ENCODE peak calls at places on chromosomes 12 and 14, in seven cellular contexts. U is HepG2, M is HCT116, L is SK-N-SH, S is H1, I is K562, D is GM12878. O is an unnamed sample.

GRCh38 chr12:49702676-49703228 is 4.5 kb downstream of the FMNL3 start:
- DNase-seq in M (no peak), U (no peak), I (no peak), D (no peak), L (no peak), S (no peak), O (no peak)

GRCh38 chr14:76762617-76763361 is 1.5 kb downstream of the VASH1 start:
- DNase-seq in S (no peak), L (no peak), M (no peak), U (no peak), I (no peak), D (no peak), O (no peak)

GRCh38 chr14:91985008-91985407 is 37.5 kb upstream of the FBLN5 start:
- DNase-seq in I (no peak), D (no peak), S (no peak), L (no peak), M (no peak), U (no peak), O (no peak)

GRCh38 chr14:61841145-61841544 is 78.9 kb downstream of the SNAPC1 start:
- DNase-seq in L (peak), S (no peak), D (no peak), U (no peak), M (no peak), I (no peak), O (no peak)

GRCh38 chr14:87252103-87252502 is 740.9 kb downstream of the GALC start:
- DNase-seq in S (no peak), D (no peak), U (no peak), M (no peak), I (no peak), L (no peak), O (no peak)

GRCh38 chr12:46830731-46831334 is 5.0 kb upstream of the SLC38A4 start:
- DNase-seq in U (no peak), I (no peak), S (no peak), L (no peak), D (no peak), M (no peak), O (no peak)

GRCh38 chr12:120687570-120688289 is 781 bp downstream of the MLEC start:
- DNase-seq in I (peak), L (no peak), D (no peak), S (no peak), M (no peak), U (no peak), O (no peak)

GRCh38 chr12:80196419-80196818 is 97.1 kb downstream of the OTOGL start:
- DNase-seq in S (no peak), L (no peak), D (no peak), U (no peak), M (no peak), I (no peak), O (no peak)

GRCh38 chr12:117686911-117687377 is 281.8 kb downstream of the KSR2 start:
- DNase-seq in M (peak), L (peak), D (no peak), U (peak), I (no peak), S (no peak), O (no peak)

GRCh38 chr14:97603201-97603600 is 806.0 kb downstream of the VRK1 start:
- DNase-seq in S (no peak), I (no peak), M (no peak), L (no peak), U (no peak), D (no peak), O (no peak)

GRCh38 chr12:121974026-121974985 is 47.4 kb upstream of the BCL7A start:
- DNase-seq in M (no peak), S (no peak), D (no peak), L (no peak), U (no peak), I (no peak), O (no peak)

GRCh38 chr14:35435177-35435576 is 30.6 kb upstream of the NFKBIA start:
- DNase-seq in U (no peak), D (no peak), M (no peak), S (no peak), L (no peak), I (peak), O (no peak)

GRCh38 chr12:101935769-101936741 is 58.7 kb downstream of the DRAM1 start:
- DNase-seq in I (no peak), U (no peak), L (no peak), M (no peak), S (no peak), D (peak), O (no peak)

GRCh38 chr14:69398053-69398817 is at the start of the genes ERH and SLC39A9:
- DNase-seq in M (peak), L (peak), S (peak), D (peak), I (peak), U (peak), O (peak)

GRCh38 chr12:116339062-116339461 is 61.6 kb upstream of the MED13L start:
- DNase-seq in S (no peak), I (no peak), L (no peak), U (no peak), D (no peak), M (no peak), O (no peak)

GRCh38 chr14:51327376-51327775 is 87.3 kb downstream of the TMX1 start:
- DNase-seq in S (no peak), L (no peak), U (no peak), I (no peak), D (no peak), M (no peak), O (no peak)

GRCh38 chr12:15472036-15472435 is 149.7 kb downstream of the PTPRO start:
- DNase-seq in U (no peak), L (no peak), D (no peak), M (no peak), I (no peak), S (no peak), O (no peak)

GRCh38 chr12:81337891-81338290 is 260.0 kb downstream of the ACSS3 start:
- DNase-seq in I (no peak), M (no peak), U (no peak), S (no peak), D (no peak), L (no peak), O (no peak)

GRCh38 chr14:63717704-63718103 is 10.2 kb downstream of the SGPP1 start:
- DNase-seq in D (no peak), S (no peak), M (peak), I (no peak), L (peak), U (no peak), O (no peak)

GRCh38 chr12:89470741-89471504 is 53.7 kb downstream of the GALNT4 start:
- DNase-seq in D (no peak), U (peak), L (peak), I (peak), S (no peak), M (peak), O (no peak)

GRCh38 chr14:59398841-59399240 is 66.3 kb downstream of the GPR135 start:
- DNase-seq in D (no peak), M (no peak), U (no peak), I (peak), S (no peak), L (no peak), O (no peak)

GRCh38 chr12:94046626-94047410 is 101.6 kb upstream of the PLXNC1 start:
- DNase-seq in S (no peak), U (no peak), L (no peak), M (no peak), I (no peak), D (no peak), O (no peak)

GRCh38 chr12:1234073-1234472 is 243.1 kb downstream of the ERC1 start:
- DNase-seq in U (peak), M (no peak), I (no peak), S (no peak), D (no peak), L (no peak), O (peak)

GRCh38 chr12:105296116-105297095 is 34.1 kb upstream of the C12orf75 start:
- DNase-seq in D (no peak), I (no peak), M (no peak), U (no peak), L (no peak), S (no peak), O (no peak)

GRCh38 chr12:67650528-67651379 is 2.2 kb downstream of the DYRK2 start:
- DNase-seq in S (no peak), I (no peak), L (no peak), D (no peak), M (no peak), U (no peak), O (no peak)

GRCh38 chr14:38255673-38256357 is at the start of gene CLEC14A:
- DNase-seq in L (no peak), S (peak), U (no peak), M (no peak), D (no peak), I (no peak), O (no peak)

GRCh38 chr12:52873832-52874572 is 25.2 kb upstream of the KRT78 start:
- DNase-seq in I (peak), S (no peak), M (peak), L (peak), D (no peak), U (peak), O (no peak)

GRCh38 chr14:49959822-49960408 is 67.0 kb downstream of the ARF6 start:
- DNase-seq in D (peak), L (no peak), U (no peak), S (no peak), I (no peak), M (no peak), O (no peak)

GRCh38 chr14:90300649-90301048 is 31.1 kb downstream of the NRDE2 start:
- DNase-seq in L (no peak), I (no peak), S (no peak), M (no peak), U (no peak), D (no peak), O (no peak)

GRCh38 chr12:121120323-121120722 is 12.4 kb upstream of the P2RX7 start:
- DNase-seq in U (no peak), I (no peak), M (no peak), D (no peak), L (no peak), S (no peak), O (no peak)

GRCh38 chr12:92378682-92379479 is 233.2 kb upstream of the BTG1 start:
- DNase-seq in D (no peak), I (peak), L (no peak), U (no peak), M (no peak), S (no peak), O (no peak)

GRCh38 chr12:49198431-49199155 is 9.7 kb upstream of the TUBA1A start:
- DNase-seq in L (peak), I (no peak), S (no peak), D (no peak), M (no peak), U (no peak), O (no peak)

GRCh38 chr14:67424539-67424938 is 12.6 kb upstream of the PLEK2 start:
- DNase-seq in L (no peak), M (no peak), S (no peak), D (no peak), U (no peak), I (no peak), O (no peak)

GRCh38 chr14:105931808-105932483 is 405.6 kb downstream of the TMEM121 start:
- DNase-seq in D (no peak), U (no peak), S (no peak), M (no peak), L (peak), I (peak), O (peak)

GRCh38 chr12:46377678-46378077 is 5.1 kb upstream of the SLC38A2 start:
- DNase-seq in U (no peak), M (no peak), S (no peak), L (no peak), D (no peak), I (no peak), O (no peak)

GRCh38 chr14:65153101-65153500 is 50.8 kb upstream of the MAX start:
- DNase-seq in D (no peak), L (no peak), S (no peak), U (no peak), M (no peak), I (no peak), O (no peak)

GRCh38 chr12:13027032-13027431 is 17.1 kb upstream of the FAM234B start:
- DNase-seq in S (no peak), I (peak), U (no peak), M (no peak), L (no peak), D (no peak), O (no peak)

GRCh38 chr12:6335451-6336078 is 6.3 kb downstream of the TNFRSF1A start:
- DNase-seq in L (peak), I (peak), U (peak), S (no peak), M (no peak), D (peak), O (no peak)

GRCh38 chr12:6337958-6338406 is 3.9 kb downstream of the TNFRSF1A start:
- DNase-seq in D (no peak), M (no peak), S (no peak), I (no peak), L (no peak), U (peak), O (no peak)

GRCh38 chr12:6336079-6336858 is 5.6 kb downstream of the TNFRSF1A start:
- DNase-seq in D (no peak), U (peak), L (peak), S (peak), I (peak), M (peak), O (peak)

GRCh38 chr12:6338955-6339761 is 2.7 kb downstream of the TNFRSF1A start:
- DNase-seq in M (no peak), U (no peak), S (no peak), L (no peak), I (no peak), D (no peak), O (no peak)

GRCh38 chr12:6336859-6337744 is 4.8 kb downstream of the TNFRSF1A start:
- DNase-seq in S (no peak), D (no peak), U (no peak), I (peak), L (no peak), M (no peak), O (no peak)
- TF ChIP-seq JUND in S (no peak), D (no peak), U (no peak), I (no peak), L (no peak), M (no peak), O (no peak)

DNA sequence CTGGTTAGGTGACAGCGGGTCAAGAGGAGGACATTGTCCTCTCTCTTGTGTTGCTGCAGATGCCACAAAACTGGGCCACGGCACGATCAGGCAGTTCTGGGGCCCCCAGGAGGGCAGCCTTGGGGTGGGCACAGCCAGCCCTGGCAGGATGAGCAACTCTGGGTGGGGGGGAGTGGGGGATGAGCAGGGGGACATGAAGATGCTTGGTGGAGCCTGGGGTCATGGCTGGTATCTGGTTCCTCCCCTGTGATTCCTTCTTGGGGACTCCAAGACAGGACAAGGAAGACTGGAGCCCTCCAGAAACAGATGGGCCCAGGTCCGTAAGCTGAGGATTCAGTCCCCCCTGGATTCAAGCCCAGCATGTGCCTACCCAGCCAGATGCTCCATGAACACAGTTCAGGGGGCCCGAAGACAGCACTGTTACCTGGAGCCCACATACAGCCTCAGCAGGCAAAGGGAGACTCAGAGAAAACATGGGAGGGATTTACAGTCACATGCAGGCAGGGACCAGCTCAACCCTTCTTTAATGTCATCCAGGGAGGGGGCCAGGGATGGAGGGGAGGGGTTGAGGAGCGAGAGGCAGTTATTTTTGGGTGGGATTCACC is 10.4 kb downstream of the SERPINA1 start:
- DNase-seq in U (no peak), L (no peak), I (no peak), M (no peak), S (no peak), D (no peak), O (no peak)
- TF ChIP-seq JUND in U (no peak), L (no peak), I (no peak), M (no peak), S (no peak), D (no peak), O (no peak)

GRCh38 chr12:5022465-5023061 is 21.1 kb upstream of the KCNA5 start:
- DNase-seq in U (peak), D (no peak), L (peak), I (peak), S (peak), M (peak), O (peak)
- TF ChIP-seq JUND in U (no peak), D (no peak), L (no peak), I (no peak), S (no peak), M (no peak), O (no peak)

DNA sequence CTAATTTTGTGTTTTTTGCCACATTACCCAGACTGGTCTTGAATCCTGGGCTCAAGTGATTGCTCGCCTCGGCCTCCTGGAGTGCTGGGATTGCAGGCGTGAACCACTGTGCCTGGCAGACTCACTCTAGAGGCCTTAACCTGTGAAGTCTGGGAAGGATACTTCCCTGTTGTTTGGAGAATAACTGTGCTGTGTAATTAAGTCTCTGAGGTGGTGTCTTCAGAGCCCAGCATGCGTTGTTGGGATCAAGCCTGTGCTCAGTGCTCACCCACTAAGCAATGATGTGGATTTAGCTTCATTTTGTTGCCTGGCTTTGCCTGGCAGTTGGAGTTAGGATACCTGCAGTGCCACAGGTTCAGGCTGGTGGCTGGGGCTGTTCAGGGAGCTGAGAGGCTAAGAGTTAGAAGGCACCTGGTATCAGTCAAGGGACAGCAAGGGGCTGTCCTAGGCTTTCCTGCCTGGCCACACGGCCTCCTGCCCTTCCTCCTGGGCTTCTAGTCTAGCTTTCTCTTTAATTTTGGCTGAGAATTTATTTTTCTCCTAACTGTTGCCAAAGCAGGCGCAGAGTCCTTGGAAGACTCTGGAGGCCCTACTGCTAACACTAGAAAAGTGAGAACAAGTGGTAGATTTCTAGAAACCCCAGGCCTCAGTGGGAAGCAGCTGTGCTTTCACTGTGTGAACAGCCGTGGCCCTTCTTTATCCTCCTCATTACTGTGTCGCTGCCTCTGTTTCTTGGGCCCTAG is 38.5 kb downstream of the EP400 start:
- DNase-seq in S (no peak), U (no peak), I (no peak), M (no peak), L (no peak), D (no peak), O (no peak)
- TF ChIP-seq JUND in S (no peak), U (no peak), I (no peak), M (no peak), L (no peak), D (no peak), O (no peak)

GRCh38 chr12:2300168-2300567 is 247.4 kb downstream of the CACNA1C start:
- DNase-seq in S (no peak), M (no peak), D (no peak), I (no peak), L (no peak), U (no peak), O (no peak)
- TF ChIP-seq JUND in S (no peak), M (no peak), D (no peak), I (no peak), L (no peak), U (no peak), O (no peak)

GRCh38 chr12:54301428-54302045 is 722 bp upstream of the NFE2 start:
- DNase-seq in D (no peak), I (peak), M (no peak), L (no peak), U (peak), S (no peak), O (no peak)

GRCh38 chr12:54304187-54304810 is 3.5 kb upstream of the NFE2 start:
- DNase-seq in M (no peak), S (no peak), D (no peak), I (peak), U (peak), L (no peak), O (no peak)

GRCh38 chr12:54311091-54311490 is 10.3 kb upstream of the NFE2 start:
- DNase-seq in M (no peak), I (peak), U (no peak), S (no peak), L (no peak), D (no peak), O (no peak)

DNA sequence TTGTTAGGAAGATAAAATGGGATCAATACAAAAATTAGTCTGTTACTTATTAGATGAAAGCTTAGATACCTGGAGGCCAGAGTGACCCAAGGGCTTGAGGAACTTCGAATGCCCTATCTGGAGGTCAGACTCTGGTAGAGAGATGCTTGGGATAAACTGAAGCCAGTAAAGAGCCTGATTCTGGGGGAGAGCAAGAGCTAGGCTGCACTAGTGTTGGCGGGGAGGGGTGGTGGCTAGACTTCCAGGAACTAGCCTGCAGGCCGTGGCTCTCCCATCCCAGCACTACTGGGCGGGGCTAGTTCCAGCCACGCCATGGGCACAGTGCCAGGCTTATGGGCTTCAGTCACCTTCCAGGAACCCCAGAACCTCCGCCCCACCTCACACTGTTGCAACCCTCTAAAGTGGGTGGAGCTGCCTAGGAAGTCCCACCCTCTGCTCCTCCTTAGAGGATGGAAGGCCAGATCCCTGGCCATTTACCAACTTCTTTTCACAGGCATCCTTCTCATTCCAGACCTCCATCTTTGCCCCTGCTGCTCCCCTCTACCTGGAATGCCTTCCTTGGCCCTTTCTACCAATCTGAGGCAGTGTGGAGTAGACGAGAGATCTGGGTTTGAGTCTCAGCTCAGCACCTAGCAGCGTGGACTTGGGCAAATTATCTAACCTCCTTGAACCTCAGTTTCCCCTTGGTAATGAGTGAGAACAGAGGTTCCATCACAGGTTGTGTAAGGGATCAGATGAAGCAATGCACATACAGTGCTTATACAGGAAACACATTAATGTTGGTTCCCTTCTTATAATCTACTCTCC is 6.3 kb upstream of the NFE2 start:
- DNase-seq in M (peak), D (no peak), S (no peak), I (peak), L (peak), U (peak), O (peak)
- TF ChIP-seq JUND in M (no peak), D (no peak), S (no peak), I (peak), L (no peak), U (no peak), O (no peak)